ENCODE peak calls at places on chromosomes 1 and 21, in eight cellular contexts. Y is GM12878, L is fibroblast of lung, W is bronchial epithelial cell, F is MM.1S, G is ovary, X is IMR-90, R is psoas muscle. T is an unnamed sample. For H3K27me3, the result is how much of the 10 kb centered on the place peaks cover.

GRCh38 chr1:184033711-184034167 is 3.8 kb downstream of the COLGALT2 start:
- DNase-seq in G (no peak), R (no peak), L (peak), F (no peak), Y (no peak), X (peak), W (no peak), T (no peak)

GRCh38 chr1:1118011-1118892 is 2.4 kb upstream of the C1orf159 start:
- DNase-seq in X (no peak), F (no peak), G (no peak), W (no peak), R (no peak), L (no peak), Y (no peak), T (no peak)

GRCh38 chr1:10459185-10459584 is 9.4 kb downstream of the CORT start:
- DNase-seq in G (no peak), W (peak), R (no peak), X (peak), F (no peak), L (peak), Y (no peak), T (peak)

GRCh38 chr1:49052102-49052501 is 275.4 kb upstream of the BEND5 start:
- DNase-seq in X (no peak), L (no peak), R (no peak), W (no peak), F (no peak), Y (no peak), G (no peak), T (no peak)

GRCh38 chr1:52574594-52574993 is 21.7 kb upstream of the TUT4 start:
- DNase-seq in F (no peak), G (no peak), W (peak), R (no peak), Y (no peak), X (peak), L (peak), T (peak)

GRCh38 chr1:16615253-16616252 is 2.2 kb upstream of the NBPF1 start:
- DNase-seq in G (peak), W (no peak), R (peak), Y (no peak), F (no peak), L (no peak), X (no peak), T (no peak)

GRCh38 chr1:100538935-100539835 is 1.2 kb downstream of the GPR88 start:
- DNase-seq in Y (no peak), X (peak), R (no peak), F (peak), W (no peak), G (peak), L (peak), T (no peak)

GRCh38 chr21:34808569-34809204 is 139.9 kb downstream of the CLIC6 start:
- DNase-seq in G (no peak), L (peak), X (peak), Y (no peak), R (no peak), F (no peak), W (peak), T (no peak)

GRCh38 chr1:149962039-149962647 is 25.5 kb upstream of the MTMR11 start:
- DNase-seq in R (no peak), F (peak), L (peak), Y (peak), W (peak), G (no peak), X (peak), T (peak)

GRCh38 chr1:8889103-8889846 is 10.8 kb upstream of the ENO1 start:
- DNase-seq in R (no peak), G (no peak), X (no peak), Y (no peak), L (no peak), W (no peak), F (no peak), T (no peak)

GRCh38 chr1:67118191-67118590 is 16.6 kb downstream of the C1orf141 start:
- DNase-seq in Y (no peak), R (no peak), F (no peak), G (no peak), X (peak), L (peak), W (no peak), T (no peak)

GRCh38 chr1:180893614-180894013 is 19.1 kb upstream of the KIAA1614 start:
- DNase-seq in R (no peak), G (no peak), L (no peak), Y (no peak), X (no peak), W (no peak), F (no peak), T (no peak)

GRCh38 chr1:156259805-156260204 is 11.9 kb upstream of the PAQR6 start:
- DNase-seq in X (no peak), W (no peak), R (no peak), G (no peak), L (no peak), Y (no peak), F (no peak), T (no peak)

GRCh38 chr1:243407284-243408018 is 151.6 kb downstream of the SDCCAG8 start:
- DNase-seq in Y (no peak), G (no peak), R (no peak), F (no peak), L (peak), X (peak), W (peak), T (peak)

DNA sequence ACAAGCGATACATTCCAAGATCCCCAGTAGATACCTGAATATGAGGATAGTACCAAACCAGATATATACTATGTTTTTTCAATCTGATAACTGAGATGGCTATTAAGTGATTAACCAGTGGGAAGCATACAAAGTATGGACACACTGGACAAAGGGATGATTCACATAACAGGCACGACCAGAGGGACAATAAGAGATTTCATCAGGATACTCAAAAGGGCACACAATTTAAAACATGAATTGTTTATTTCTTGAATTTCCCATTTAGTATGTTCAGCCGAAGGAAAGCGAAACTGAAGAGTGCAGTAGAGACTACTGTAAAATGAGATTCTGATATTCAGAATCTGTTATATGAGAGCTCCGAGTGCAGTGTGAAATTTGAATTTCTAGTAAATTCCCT is 10.6 kb downstream of the ZZZ3 start:
- DNase-seq in F (peak), Y (no peak), L (peak), G (no peak), X (peak), W (no peak), R (no peak), T (peak)
- H3K4me3 ChIP-seq in F (peak), Y (peak), L (no peak), G (no peak), X (no peak), W (no peak), R (no peak), T (peak)

DNA sequence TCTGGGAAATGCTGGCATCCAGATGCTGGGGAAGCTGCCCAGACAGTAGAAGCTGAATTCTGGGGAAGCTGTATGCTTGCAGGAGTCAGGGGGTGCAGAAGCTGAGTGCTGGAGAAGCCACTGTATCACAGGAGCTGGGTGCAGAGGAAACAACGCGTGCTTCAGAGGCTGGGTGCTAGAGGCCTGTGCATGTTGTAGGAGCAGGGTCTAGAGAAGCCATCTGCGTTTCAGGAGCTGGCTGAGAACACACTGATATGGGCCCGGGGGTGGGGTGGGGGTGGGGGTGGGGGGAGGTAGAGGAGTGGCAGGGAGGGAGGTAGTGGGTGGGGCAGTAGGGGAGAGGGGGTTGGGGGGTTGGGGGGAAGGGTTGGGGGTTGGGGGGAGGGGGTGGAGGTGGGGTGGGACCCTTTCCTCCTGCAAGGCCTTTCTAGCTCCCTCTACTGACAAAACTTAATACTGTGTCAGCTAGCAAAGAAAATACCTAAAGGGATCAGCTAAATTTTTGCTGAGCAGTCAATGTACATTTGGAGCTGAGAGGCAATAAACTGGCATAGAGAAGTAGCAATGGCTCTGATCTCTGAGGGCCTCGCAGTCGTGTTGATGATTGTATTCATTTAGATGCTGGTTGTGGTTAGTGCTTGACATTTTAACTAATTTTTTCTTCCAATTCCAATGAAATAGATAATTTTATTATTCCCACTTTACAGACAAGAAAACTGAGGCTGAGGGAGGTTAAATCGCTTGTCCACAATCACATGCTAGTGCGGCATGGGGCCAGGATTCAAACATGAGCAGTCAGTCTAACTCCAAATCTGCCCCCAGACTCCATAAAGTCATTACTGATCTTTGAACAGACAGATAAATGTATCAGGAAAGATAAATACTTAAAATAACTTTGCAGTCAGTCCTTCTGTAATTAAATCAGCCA is 356.9 kb downstream of the DISC1 start:
- DNase-seq in L (no peak), G (no peak), W (no peak), F (no peak), Y (peak), R (no peak), X (no peak), T (no peak)
- TF ChIP-seq CTCF in L (no peak), G (no peak), W (no peak), F (no peak), Y (no peak), R (no peak), X (no peak), T (no peak)

GRCh38 chr1:205569411-205570172 is 62.2 kb downstream of the ELK4 start:
- DNase-seq in Y (no peak), L (no peak), W (no peak), R (no peak), X (no peak), G (no peak), F (no peak), T (no peak)
- H3K27me3 ChIP-seq in Y (under half), L (under half), W (under half), R (under half), X (half or more), G (under half), F (half or more), T (under half)

DNA sequence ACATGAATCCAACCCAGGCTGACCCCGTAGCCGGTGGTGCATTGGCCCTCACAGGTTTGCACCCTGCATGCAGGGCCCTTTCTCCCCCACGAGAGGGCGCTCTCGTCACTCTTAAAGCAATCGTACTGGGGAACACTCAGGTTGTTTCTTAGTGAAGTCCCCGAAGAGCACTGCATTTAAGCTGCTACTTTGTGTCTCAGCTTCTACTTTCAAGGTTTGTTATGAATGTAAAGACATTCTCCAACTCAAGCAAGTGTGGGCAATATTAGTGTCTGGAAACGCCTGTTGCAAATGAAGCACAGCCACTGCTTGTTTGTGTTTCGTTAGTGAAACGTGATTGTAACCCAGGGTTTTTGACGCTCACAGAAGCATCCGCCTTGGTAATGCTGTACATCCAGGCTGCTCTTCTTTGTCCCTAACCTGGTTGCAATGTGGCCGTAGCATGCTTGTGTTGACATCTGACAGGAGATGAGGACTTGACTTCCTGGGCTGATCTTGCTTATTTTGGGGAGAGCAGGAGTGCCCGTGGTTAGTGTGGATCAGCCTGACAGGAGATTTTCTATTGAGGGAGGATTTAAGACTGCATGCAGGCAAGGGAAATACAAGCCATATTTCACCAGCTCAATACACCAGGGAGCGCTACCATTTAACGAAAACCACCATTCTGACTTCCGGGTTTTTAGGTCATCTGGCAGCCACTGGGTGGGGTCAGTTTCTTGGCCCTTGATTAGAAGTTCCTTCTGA is 79.8 kb downstream of the ST6GALNAC3 start:
- DNase-seq in F (peak), L (peak), G (peak), Y (peak), R (peak), X (peak), W (peak), T (peak)
- H3K4me3 ChIP-seq in F (peak), L (peak), G (peak), Y (peak), R (peak), X (no peak), W (no peak), T (peak)

GRCh38 chr21:31142600-31142999 is 104.3 kb upstream of the KRTAP19-8 start:
- DNase-seq in W (no peak), X (no peak), R (no peak), Y (no peak), L (no peak), G (no peak), F (no peak), T (no peak)
- TF ChIP-seq CTCF in W (peak), X (no peak), R (no peak), Y (no peak), L (no peak), G (no peak), F (peak), T (no peak)

DNA sequence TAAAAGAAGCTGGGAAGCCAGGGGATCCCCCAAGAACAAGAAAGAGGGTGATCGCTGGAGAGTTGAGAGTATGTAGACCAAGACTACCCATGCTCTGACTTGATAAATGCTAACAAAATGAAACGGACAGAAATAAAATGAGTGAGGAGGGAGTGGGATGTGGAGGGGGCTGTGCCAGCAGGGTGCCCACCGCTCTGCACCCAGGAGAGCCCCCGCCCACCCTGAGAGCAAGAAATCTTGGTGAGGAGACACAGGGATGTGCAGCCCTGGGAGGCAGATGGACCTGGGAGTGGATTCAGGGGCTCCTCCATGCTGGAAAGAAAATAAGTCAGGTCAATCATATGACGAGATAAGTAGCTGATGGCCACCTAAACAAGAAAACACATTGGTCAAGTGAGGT is 590.9 kb downstream of the AJAP1 start:
- DNase-seq in L (no peak), R (no peak), Y (no peak), X (no peak), F (no peak), W (no peak), G (no peak), T (no peak)
- H3K27me3 ChIP-seq in L (under half), R (under half), Y (under half), X (under half), F (half or more), W (under half), G (under half), T (under half)